ENCODE peak calls at places on chromosomes 7 and 10, in four cellular contexts. E is activated CD8-positive, alpha-beta memory T cell treated with anti-CD3 and anti-CD28 coated beads for 48 hours; O is right lobe of liver; C is SW480. S is an unnamed sample.

GRCh38 chr10:26365681-26366327 is 72.3 kb upstream of the APBB1IP start:
- DNase-seq in E (no peak), O (peak), C (no peak), S (no peak)

GRCh38 chr10:44051584-44052385 is 333.1 kb downstream of the CXCL12 start:
- DNase-seq in E (no peak), O (no peak), C (no peak), S (no peak)

GRCh38 chr10:119413738-119414611 is 128.5 kb downstream of the RGS10 start:
- DNase-seq in E (no peak), O (peak), C (no peak), S (no peak)

GRCh38 chr7:92678291-92678920 is 88.2 kb upstream of the FAM133B start:
- DNase-seq in E (no peak), O (no peak), C (no peak), S (no peak)

GRCh38 chr10:22851865-22852239 is 76.0 kb upstream of the ARMC3 start:
- DNase-seq in E (no peak), O (no peak), C (peak), S (no peak)

GRCh38 chr10:93495654-93496321 is 624 bp upstream of the CEP55 start:
- DNase-seq in E (no peak), O (peak), C (no peak), S (peak)

GRCh38 chr7:116172353-116172752 is 38.0 kb upstream of the TES start:
- DNase-seq in E (no peak), O (no peak), C (no peak), S (no peak)

GRCh38 chr7:111198255-111198654 is 107.3 kb downstream of the LRRN3 start:
- DNase-seq in E (no peak), O (no peak), C (peak), S (no peak)

GRCh38 chr7:131107343-131108211 is 220.1 kb upstream of the MKLN1 start:
- DNase-seq in E (peak), O (peak), C (peak), S (peak)

GRCh38 chr10:107924458-107924857 is 760.0 kb upstream of the SORCS1 start:
- DNase-seq in E (no peak), O (no peak), C (no peak), S (no peak)

GRCh38 chr10:693506-693905 is 4.0 kb upstream of the DIP2C start:
- DNase-seq in E (no peak), O (no peak), C (no peak), S (no peak)

GRCh38 chr7:1823376-1824150 is 153.5 kb downstream of the ELFN1 start:
- DNase-seq in E (no peak), O (no peak), C (no peak), S (no peak)

GRCh38 chr7:115332691-115333090 is 410.8 kb downstream of the MDFIC start:
- DNase-seq in E (no peak), O (no peak), C (no peak), S (no peak)

GRCh38 chr7:55314967-55315366 is 50.2 kb upstream of the LANCL2 start:
- DNase-seq in E (no peak), O (no peak), C (no peak), S (no peak)

GRCh38 chr10:63901228-63901627 is 380.0 kb downstream of the REEP3 start:
- DNase-seq in E (no peak), O (no peak), C (no peak), S (no peak)

GRCh38 chr7:28615091-28615490 is 202.8 kb downstream of the CREB5 start:
- DNase-seq in E (no peak), O (no peak), C (no peak), S (no peak)

GRCh38 chr10:34789993-34790506 is 25.0 kb downstream of the PARD3 start:
- DNase-seq in E (no peak), O (no peak), C (no peak), S (no peak)

GRCh38 chr10:86402283-86402931 is 35.8 kb upstream of the GRID1 start:
- DNase-seq in E (no peak), O (no peak), C (no peak), S (no peak)

GRCh38 chr7:128387216-128387615 is 22.6 kb downstream of the IMPDH1 start:
- DNase-seq in E (no peak), O (no peak), C (no peak), S (no peak)

GRCh38 chr7:157813741-157814661 is 477.2 kb downstream of the DNAJB6 start:
- DNase-seq in E (no peak), O (no peak), C (no peak), S (no peak)

GRCh38 chr10:124943301-124944092 is 1.6 kb downstream of the ZRANB1 start:
- DNase-seq in E (no peak), O (no peak), C (no peak), S (no peak)

GRCh38 chr7:157560258-157560654 is 223.5 kb downstream of the DNAJB6 start:
- DNase-seq in E (no peak), O (no peak), C (no peak), S (no peak)